ENCODE peak calls at places on chromosomes 4 and X, in four cellular contexts. E is esophagus squamous epithelium, N is GM06990, D is Peyer's patch. L is an unnamed sample.

GRCh38 chrX:23802431-23802830 is 19.5 kb downstream of the SAT1 start:
- DNase-seq in D (no peak), N (no peak), E (no peak), L (no peak)

GRCh38 chr4:138976526-138976925 is 39.1 kb upstream of the NOCT start:
- DNase-seq in E (no peak), N (no peak), D (no peak), L (no peak)

GRCh38 chrX:119654112-119654531 is 38.8 kb downstream of the SEPTIN6 start:
- DNase-seq in E (no peak), D (no peak), N (no peak), L (no peak)

GRCh38 chrX:142089193-142089592 is 115.9 kb downstream of the MAGEC2 start:
- DNase-seq in E (no peak), D (no peak), N (no peak), L (no peak)

GRCh38 chr4:158411180-158411721 is 110.4 kb upstream of the RXFP1 start:
- DNase-seq in D (no peak), N (no peak), E (no peak), L (no peak)

GRCh38 chr4:38366451-38366850 is 297.5 kb upstream of the KLF3 start:
- DNase-seq in N (no peak), D (no peak), E (no peak), L (no peak)

GRCh38 chr4:155735506-155735905 is 23.3 kb upstream of the GUCY1B1 start:
- DNase-seq in D (no peak), E (no peak), N (no peak), L (no peak)

GRCh38 chr4:107130157-107130556 is 94.0 kb upstream of the DKK2 start:
- DNase-seq in N (no peak), E (no peak), D (no peak), L (no peak)

GRCh38 chr4:100311181-100311580 is 120.9 kb upstream of the DDIT4L start:
- DNase-seq in D (no peak), N (no peak), E (no peak), L (no peak)
- TF ChIP-seq CTCF in D (no peak), N (peak), E (no peak), L (no peak)

DNA sequence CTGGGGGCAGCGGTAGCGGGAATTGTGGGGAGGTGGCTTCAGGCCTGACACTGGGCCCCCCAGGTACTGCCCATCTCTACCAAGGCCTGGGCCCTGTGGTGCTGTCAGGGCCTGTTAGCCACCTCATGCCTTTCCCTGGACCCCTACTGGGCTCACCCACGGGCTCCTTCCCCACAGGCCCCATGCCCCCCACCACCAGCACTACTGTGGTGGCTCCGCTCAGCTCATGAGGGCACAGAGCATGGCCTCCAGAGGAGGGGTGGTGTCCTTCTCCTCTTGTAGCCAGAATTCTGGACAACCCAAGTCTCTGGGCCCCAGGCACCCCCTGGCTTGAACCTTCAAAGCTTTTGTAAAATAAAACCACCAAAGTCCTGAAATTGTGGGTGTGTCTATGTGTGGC is 7.5 kb downstream of the GATA1 start:
- DNase-seq in N (no peak), E (no peak), D (no peak), L (no peak)
- TF ChIP-seq CTCF in N (no peak), E (no peak), D (no peak), L (no peak)

GRCh38 chr4:186079698-186080097 is 10.7 kb downstream of the TLR3 start:
- DNase-seq in D (no peak), N (no peak), E (no peak), L (no peak)

GRCh38 chr4:186081202-186081807 is 12.3 kb downstream of the TLR3 start:
- DNase-seq in D (no peak), E (no peak), N (no peak), L (no peak)

GRCh38 chr4:186074189-186074588 is 5.2 kb downstream of the TLR3 start:
- DNase-seq in D (no peak), N (no peak), E (no peak), L (no peak)

GRCh38 chr4:186078977-186079697 is 10.2 kb downstream of the TLR3 start:
- DNase-seq in N (no peak), E (no peak), D (no peak), L (no peak)
- TF ChIP-seq CTCF in N (no peak), E (no peak), D (no peak), L (no peak)

DNA sequence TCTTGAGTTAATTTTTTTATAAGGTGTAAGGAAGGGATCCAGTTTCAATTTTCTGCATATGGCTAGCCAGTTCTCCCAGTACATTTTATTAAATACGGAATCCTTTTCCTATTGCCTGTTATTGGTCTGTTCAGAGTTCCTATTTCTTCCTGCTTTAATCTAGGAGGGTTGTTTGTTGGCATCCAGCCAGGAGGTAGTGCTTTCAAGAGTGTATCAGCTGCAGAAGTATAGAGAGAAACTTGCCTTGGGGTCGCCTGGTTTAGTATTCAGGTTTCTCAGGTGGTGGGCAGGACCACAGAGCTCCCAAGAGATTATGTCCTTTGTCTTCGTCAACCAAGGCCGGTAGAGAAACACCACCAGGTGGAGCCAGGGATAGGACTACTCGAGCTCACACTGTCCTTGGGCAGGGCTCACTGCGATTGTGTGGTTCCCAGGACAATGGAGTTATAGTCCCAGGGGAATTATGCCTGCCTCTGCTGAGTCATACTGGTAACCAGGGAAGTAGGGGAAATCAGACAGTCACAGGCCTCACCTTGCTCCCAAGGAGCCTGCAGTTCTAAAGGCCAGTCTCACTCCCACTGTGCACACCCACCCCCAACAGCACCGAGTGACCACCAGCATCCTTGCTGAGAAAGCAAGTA is 168.1 kb downstream of the VSIG4 start:
- DNase-seq in D (no peak), N (peak), E (no peak), L (no peak)
- TF ChIP-seq CTCF in D (no peak), N (peak), E (peak), L (no peak)

DNA sequence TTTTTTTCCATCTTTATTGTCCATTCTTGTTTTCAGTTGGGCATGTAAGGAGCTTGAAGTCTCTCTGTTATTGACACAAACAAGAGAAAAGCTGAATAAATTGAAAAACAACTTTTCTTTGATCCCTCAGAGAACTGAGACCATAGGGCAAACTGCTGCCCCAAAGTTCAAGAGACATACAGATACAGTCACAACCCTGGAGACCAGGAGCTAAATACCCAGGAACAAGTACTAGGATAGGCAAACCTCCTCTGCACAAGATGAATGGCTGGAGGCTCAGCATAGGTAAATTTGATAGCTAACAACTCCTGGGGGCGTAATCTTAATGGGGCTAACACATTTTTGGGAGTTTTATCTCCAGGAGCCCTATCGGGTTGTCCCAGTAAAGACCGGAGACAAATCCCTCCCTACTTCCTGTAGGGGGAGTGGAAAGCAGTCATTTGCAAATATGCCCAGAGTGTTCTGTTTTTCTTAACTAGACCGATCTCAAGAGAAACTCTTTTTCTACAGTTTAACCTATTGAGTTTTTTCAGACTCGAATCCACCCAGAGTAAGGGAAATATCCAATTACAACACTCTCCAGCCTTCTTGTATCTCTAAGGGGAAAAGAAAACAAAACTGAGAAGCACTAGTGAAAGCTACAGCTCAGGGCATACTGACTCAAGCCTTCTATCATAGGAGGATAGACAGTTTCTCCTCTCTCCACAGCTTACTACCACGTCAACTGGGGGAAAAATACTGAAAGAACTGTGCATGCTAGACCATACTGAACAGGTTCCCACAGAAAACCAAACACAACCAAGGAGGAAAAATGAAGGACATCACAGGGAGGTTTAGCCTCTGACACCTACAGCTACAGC is 23.1 kb downstream of the MAGEA8 start:
- DNase-seq in D (no peak), N (no peak), E (no peak), L (no peak)
- TF ChIP-seq CTCF in D (no peak), N (no peak), E (no peak), L (peak)

GRCh38 chr4:3073158-3074077 is 920 bp downstream of the HTT-AS start:
- DNase-seq in N (no peak), E (no peak), D (no peak), L (no peak)
- TF ChIP-seq CTCF in N (peak), E (no peak), D (peak), L (no peak)

DNA sequence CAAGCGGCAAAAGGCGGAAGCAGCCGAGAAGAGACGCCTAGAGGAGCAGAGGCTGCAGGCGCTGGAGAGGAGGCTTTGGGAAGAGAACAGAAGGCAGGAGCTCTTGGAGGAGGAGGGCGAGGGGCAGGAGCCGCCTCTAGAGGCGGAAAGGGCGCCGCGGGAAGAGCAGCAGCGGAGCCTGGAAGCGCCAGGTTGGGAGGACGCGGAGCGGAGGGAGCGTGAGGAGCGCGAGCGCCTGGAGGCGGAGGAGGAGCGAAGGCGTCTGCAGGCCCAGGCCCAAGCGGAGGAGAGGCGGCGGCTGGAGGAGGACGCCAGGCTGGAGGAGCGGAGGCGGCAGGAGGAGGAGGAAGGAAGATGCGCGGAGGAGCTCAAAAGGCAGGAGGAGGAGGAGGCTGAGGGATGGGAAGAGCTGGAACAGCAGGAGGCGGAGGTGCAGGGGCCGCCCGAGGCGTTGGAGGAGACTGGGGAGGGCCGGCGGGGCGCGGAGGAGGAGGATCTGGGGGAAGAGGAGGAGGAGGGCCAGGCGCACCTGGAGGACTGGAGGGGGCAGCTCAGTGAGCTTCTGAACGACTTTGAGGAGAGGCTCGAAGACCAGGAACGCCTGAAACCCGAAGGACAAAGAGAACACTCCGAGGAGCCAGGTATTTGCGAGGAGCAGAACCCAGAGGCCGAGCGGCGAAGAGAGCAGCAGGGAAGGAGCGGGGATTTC is 72.9 kb downstream of the AASDH start:
- DNase-seq in N (no peak), E (no peak), D (no peak), L (no peak)
- TF ChIP-seq CTCF in N (no peak), E (no peak), D (no peak), L (no peak)

GRCh38 chr4:54209617-54210016 is 19.5 kb upstream of the PDGFRA start:
- DNase-seq in N (no peak), D (no peak), E (no peak), L (no peak)

GRCh38 chr4:54217642-54218486 is 11.2 kb upstream of the PDGFRA start:
- DNase-seq in N (peak), E (peak), D (peak), L (peak)

GRCh38 chr4:54213812-54214211 is 15.3 kb upstream of the PDGFRA start:
- DNase-seq in N (no peak), E (no peak), D (no peak), L (no peak)

GRCh38 chr4:54215379-54216072 is 13.6 kb upstream of the PDGFRA start:
- DNase-seq in D (no peak), E (no peak), N (no peak), L (no peak)

GRCh38 chr4:54213001-54213400 is 16.1 kb upstream of the PDGFRA start:
- DNase-seq in E (no peak), D (no peak), N (no peak), L (no peak)
- TF ChIP-seq CTCF in E (no peak), D (no peak), N (no peak), L (no peak)

DNA sequence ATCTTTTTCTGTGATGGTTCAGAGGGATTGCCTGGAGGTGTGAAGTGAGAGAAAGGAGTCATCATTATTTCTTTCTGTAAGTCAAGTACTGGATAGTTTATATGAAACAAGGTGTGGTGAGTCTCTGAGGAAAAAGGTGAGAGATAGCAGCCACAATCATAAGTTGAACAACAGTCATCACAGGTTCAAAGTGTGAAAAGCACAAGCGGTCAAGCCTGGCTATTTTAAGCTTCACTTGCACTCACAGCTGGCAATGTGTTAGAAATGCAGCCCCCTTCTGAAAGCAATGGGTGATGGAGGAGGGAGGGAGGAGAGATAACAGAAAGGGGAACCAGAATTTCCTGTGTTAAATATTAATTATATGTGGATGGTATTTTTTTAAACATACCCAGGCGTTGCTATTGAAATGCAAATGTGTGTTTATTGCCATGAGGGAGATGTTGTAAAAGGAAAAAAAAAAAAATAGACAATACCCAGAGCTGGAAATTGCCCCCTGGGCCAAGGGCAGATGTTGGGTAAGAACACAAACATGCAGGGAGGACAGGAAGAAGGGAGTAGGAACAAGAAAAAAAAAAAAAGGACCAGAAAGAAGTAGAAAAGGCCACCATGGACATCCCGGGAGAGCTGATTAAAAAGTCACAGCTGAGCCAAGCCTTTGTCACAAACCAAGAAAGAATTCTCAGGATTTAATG is 26.8 kb upstream of the BMP3 start:
- DNase-seq in D (no peak), E (no peak), N (peak), L (no peak)
- TF ChIP-seq CTCF in D (no peak), E (no peak), N (no peak), L (no peak)